ENCODE peak calls at places on chromosomes 12 and 14, in six cellular contexts. One of them, this sample, is unnamed.

GRCh38 chr14:33432407-33433023 is 493.8 kb downstream of the NPAS3 start:
- DNase-seq in CD4-positive, alpha-beta T cell: no peak
- DNase-seq in CD8-positive, alpha-beta T cell: no peak
- DNase-seq in AG10803: peak
- DNase-seq in uterus: no peak
- DNase-seq in endothelial cell: peak
- DNase-seq in this sample: no peak

GRCh38 chr12:101859664-101860607 is 17.4 kb upstream of the DRAM1 start:
- DNase-seq in CD4-positive, alpha-beta T cell: no peak
- DNase-seq in CD8-positive, alpha-beta T cell: no peak
- DNase-seq in AG10803: peak
- DNase-seq in uterus: no peak
- DNase-seq in endothelial cell: no peak
- DNase-seq in this sample: no peak

GRCh38 chr12:12606793-12607589 is 4.7 kb upstream of the CREBL2 start:
- DNase-seq in CD4-positive, alpha-beta T cell: no peak
- DNase-seq in CD8-positive, alpha-beta T cell: no peak
- DNase-seq in AG10803: peak
- DNase-seq in uterus: no peak
- DNase-seq in endothelial cell: no peak
- DNase-seq in this sample: no peak

GRCh38 chr12:40622246-40622838 is 69.9 kb upstream of the CNTN1 start:
- DNase-seq in CD4-positive, alpha-beta T cell: no peak
- DNase-seq in CD8-positive, alpha-beta T cell: no peak
- DNase-seq in AG10803: peak
- DNase-seq in uterus: peak
- DNase-seq in endothelial cell: peak
- DNase-seq in this sample: peak

GRCh38 chr12:116955382-116956021 is 44.8 kb downstream of the FBXW8 start:
- DNase-seq in CD4-positive, alpha-beta T cell: no peak
- DNase-seq in CD8-positive, alpha-beta T cell: no peak
- DNase-seq in AG10803: no peak
- DNase-seq in uterus: no peak
- DNase-seq in endothelial cell: no peak
- DNase-seq in this sample: no peak

GRCh38 chr12:11812558-11813421 is 163.3 kb downstream of the ETV6 start:
- DNase-seq in CD4-positive, alpha-beta T cell: no peak
- DNase-seq in CD8-positive, alpha-beta T cell: peak
- DNase-seq in AG10803: peak
- DNase-seq in uterus: no peak
- DNase-seq in endothelial cell: peak
- DNase-seq in this sample: peak

GRCh38 chr12:96445743-96446655 is 43.4 kb upstream of the CFAP54 start:
- DNase-seq in CD4-positive, alpha-beta T cell: no peak
- DNase-seq in CD8-positive, alpha-beta T cell: peak
- DNase-seq in AG10803: peak
- DNase-seq in uterus: no peak
- DNase-seq in endothelial cell: peak
- DNase-seq in this sample: no peak

GRCh38 chr12:100675432-100675831 is 101.9 kb downstream of the GAS2L3 start:
- DNase-seq in CD4-positive, alpha-beta T cell: no peak
- DNase-seq in CD8-positive, alpha-beta T cell: no peak
- DNase-seq in AG10803: peak
- DNase-seq in uterus: no peak
- DNase-seq in endothelial cell: no peak
- DNase-seq in this sample: no peak

GRCh38 chr12:72346331-72346944 is 74.3 kb downstream of the TRHDE start:
- DNase-seq in CD4-positive, alpha-beta T cell: no peak
- DNase-seq in CD8-positive, alpha-beta T cell: no peak
- DNase-seq in AG10803: peak
- DNase-seq in uterus: peak
- DNase-seq in endothelial cell: peak
- DNase-seq in this sample: peak

GRCh38 chr12:104457746-104458644 is 1.2 kb downstream of the CHST11 start:
- DNase-seq in CD4-positive, alpha-beta T cell: peak
- DNase-seq in CD8-positive, alpha-beta T cell: peak
- DNase-seq in AG10803: peak
- DNase-seq in uterus: peak
- DNase-seq in endothelial cell: peak
- DNase-seq in this sample: peak

GRCh38 chr14:52068741-52069616 is at the start of gene NID2:
- DNase-seq in CD4-positive, alpha-beta T cell: no peak
- DNase-seq in CD8-positive, alpha-beta T cell: peak
- DNase-seq in AG10803: peak
- DNase-seq in uterus: peak
- DNase-seq in endothelial cell: peak
- DNase-seq in this sample: peak

GRCh38 chr12:50411051-50411660 is 10.5 kb downstream of the LARP4 start:
- DNase-seq in CD4-positive, alpha-beta T cell: no peak
- DNase-seq in CD8-positive, alpha-beta T cell: no peak
- DNase-seq in AG10803: peak
- DNase-seq in uterus: no peak
- DNase-seq in endothelial cell: no peak
- DNase-seq in this sample: no peak

GRCh38 chr14:60723218-60724079 is 702 bp downstream of the SIX4 start:
- DNase-seq in CD4-positive, alpha-beta T cell: peak
- DNase-seq in CD8-positive, alpha-beta T cell: peak
- DNase-seq in AG10803: peak
- DNase-seq in uterus: peak
- DNase-seq in endothelial cell: peak
- DNase-seq in this sample: peak

GRCh38 chr12:61739925-61740324 is 520.3 kb upstream of the USP15 start:
- DNase-seq in CD4-positive, alpha-beta T cell: no peak
- DNase-seq in CD8-positive, alpha-beta T cell: no peak
- DNase-seq in AG10803: no peak
- DNase-seq in uterus: no peak
- DNase-seq in endothelial cell: no peak
- DNase-seq in this sample: no peak

GRCh38 chr12:109617496-109617895 is 43.9 kb downstream of the MVK start:
- DNase-seq in CD4-positive, alpha-beta T cell: no peak
- DNase-seq in CD8-positive, alpha-beta T cell: no peak
- DNase-seq in AG10803: no peak
- DNase-seq in uterus: no peak
- DNase-seq in endothelial cell: no peak
- DNase-seq in this sample: no peak

GRCh38 chr12:26691234-26691970 is 141.6 kb downstream of the ITPR2 start:
- DNase-seq in CD4-positive, alpha-beta T cell: no peak
- DNase-seq in CD8-positive, alpha-beta T cell: no peak
- DNase-seq in AG10803: peak
- DNase-seq in uterus: peak
- DNase-seq in endothelial cell: no peak
- DNase-seq in this sample: no peak

GRCh38 chr12:2813573-2814185 is 1.2 kb downstream of the ITFG2 start:
- DNase-seq in CD4-positive, alpha-beta T cell: no peak
- DNase-seq in CD8-positive, alpha-beta T cell: no peak
- DNase-seq in AG10803: peak
- DNase-seq in uterus: no peak
- DNase-seq in endothelial cell: peak
- DNase-seq in this sample: no peak

GRCh38 chr14:49895480-49895879 is 2.6 kb downstream of the ARF6 start:
- DNase-seq in CD4-positive, alpha-beta T cell: no peak
- DNase-seq in CD8-positive, alpha-beta T cell: no peak
- DNase-seq in AG10803: no peak
- DNase-seq in uterus: no peak
- DNase-seq in endothelial cell: no peak
- DNase-seq in this sample: no peak

GRCh38 chr14:49893309-49894213 is 679 bp downstream of the ARF6 start:
- DNase-seq in CD4-positive, alpha-beta T cell: peak
- DNase-seq in CD8-positive, alpha-beta T cell: peak
- DNase-seq in AG10803: peak
- DNase-seq in uterus: peak
- DNase-seq in endothelial cell: peak
- DNase-seq in this sample: peak

GRCh38 chr14:49892301-49892635 is 614 bp upstream of the ARF6 start:
- DNase-seq in CD4-positive, alpha-beta T cell: peak
- DNase-seq in CD8-positive, alpha-beta T cell: peak
- DNase-seq in AG10803: peak
- DNase-seq in uterus: no peak
- DNase-seq in endothelial cell: no peak
- DNase-seq in this sample: no peak

GRCh38 chr14:49896956-49897355 is 4.1 kb downstream of the ARF6 start:
- DNase-seq in CD4-positive, alpha-beta T cell: no peak
- DNase-seq in CD8-positive, alpha-beta T cell: no peak
- DNase-seq in AG10803: no peak
- DNase-seq in uterus: no peak
- DNase-seq in endothelial cell: no peak
- DNase-seq in this sample: no peak

DNA sequence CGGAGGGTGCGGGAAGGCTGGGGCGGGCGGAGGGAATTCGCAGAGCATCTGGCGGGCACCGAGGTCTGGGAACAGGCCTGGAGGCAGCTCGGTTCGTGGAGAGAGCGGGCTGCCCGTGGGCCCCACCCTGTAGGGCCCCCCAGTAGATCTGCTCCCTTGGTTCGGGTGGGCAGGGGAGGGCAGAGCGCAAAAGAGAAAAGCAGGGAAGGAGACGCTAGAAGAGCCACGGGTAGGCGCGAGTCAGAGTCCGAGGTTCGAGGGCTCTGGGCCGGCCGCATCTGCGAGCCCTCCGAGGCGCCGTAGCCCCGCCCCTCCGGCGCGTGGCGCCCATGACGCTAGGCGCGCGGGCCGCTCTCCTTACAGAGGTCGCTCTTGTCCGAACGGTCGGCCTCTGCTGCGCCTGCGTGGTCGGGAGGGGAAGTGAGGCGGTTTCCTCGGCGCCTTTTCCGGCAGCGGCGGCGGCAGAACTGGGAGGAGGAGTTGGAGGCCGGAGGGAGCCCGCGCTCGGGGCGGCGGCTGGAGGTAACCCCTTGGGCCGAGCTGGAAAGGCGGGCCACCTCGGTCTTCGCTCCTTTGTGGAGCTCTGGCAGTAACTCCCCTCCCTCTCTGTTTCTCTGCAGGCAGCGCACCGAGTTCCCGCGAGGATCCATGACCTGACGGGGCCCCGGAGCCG is at the start of gene ARF6:
- DNase-seq in CD4-positive, alpha-beta T cell: peak
- DNase-seq in CD8-positive, alpha-beta T cell: peak
- DNase-seq in AG10803: peak
- DNase-seq in uterus: peak
- DNase-seq in endothelial cell: peak
- DNase-seq in this sample: peak
- TF ChIP-seq CTCF in CD4-positive, alpha-beta T cell: no peak
- TF ChIP-seq CTCF in CD8-positive, alpha-beta T cell: no peak
- TF ChIP-seq CTCF in AG10803: no peak
- TF ChIP-seq CTCF in uterus: peak
- TF ChIP-seq CTCF in endothelial cell: no peak
- TF ChIP-seq CTCF in this sample: no peak

DNA sequence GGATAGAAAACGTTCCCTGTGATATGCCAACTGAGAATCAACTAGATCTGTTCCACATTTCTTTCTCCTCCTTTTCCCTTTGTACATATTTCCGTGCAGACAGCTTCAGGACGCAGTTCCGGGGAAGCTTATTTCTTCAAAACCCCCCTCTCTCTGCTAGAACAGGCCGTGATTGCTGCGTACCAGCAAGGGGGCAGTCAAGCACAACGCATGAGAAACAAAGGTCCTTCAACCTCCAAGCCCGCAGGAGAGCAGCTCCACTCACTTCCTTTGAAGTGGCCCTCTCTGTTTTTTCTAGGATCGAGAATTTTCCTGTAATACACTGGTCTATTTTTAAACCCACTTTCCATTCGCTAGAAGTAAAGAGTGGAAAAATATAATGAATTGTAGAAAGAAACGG is 80.8 kb downstream of the ZNF664 start:
- DNase-seq in CD4-positive, alpha-beta T cell: no peak
- DNase-seq in CD8-positive, alpha-beta T cell: no peak
- DNase-seq in AG10803: peak
- DNase-seq in uterus: peak
- DNase-seq in endothelial cell: peak
- DNase-seq in this sample: no peak
- TF ChIP-seq CTCF in CD4-positive, alpha-beta T cell: no peak
- TF ChIP-seq CTCF in CD8-positive, alpha-beta T cell: no peak
- TF ChIP-seq CTCF in AG10803: peak
- TF ChIP-seq CTCF in uterus: peak
- TF ChIP-seq CTCF in endothelial cell: peak
- TF ChIP-seq CTCF in this sample: peak

GRCh38 chr12:62800707-62801400 is 134.1 kb downstream of the PPM1H start:
- DNase-seq in CD4-positive, alpha-beta T cell: no peak
- DNase-seq in CD8-positive, alpha-beta T cell: no peak
- DNase-seq in AG10803: peak
- DNase-seq in uterus: no peak
- DNase-seq in endothelial cell: no peak
- DNase-seq in this sample: no peak

GRCh38 chr12:62802321-62802720 is 132.6 kb downstream of the PPM1H start:
- DNase-seq in CD4-positive, alpha-beta T cell: no peak
- DNase-seq in CD8-positive, alpha-beta T cell: no peak
- DNase-seq in AG10803: no peak
- DNase-seq in uterus: no peak
- DNase-seq in endothelial cell: no peak
- DNase-seq in this sample: no peak

GRCh38 chr12:62803756-62804155 is 131.2 kb downstream of the PPM1H start:
- DNase-seq in CD4-positive, alpha-beta T cell: no peak
- DNase-seq in CD8-positive, alpha-beta T cell: no peak
- DNase-seq in AG10803: no peak
- DNase-seq in uterus: no peak
- DNase-seq in endothelial cell: no peak
- DNase-seq in this sample: no peak

GRCh38 chr12:62801796-62802195 is 133.2 kb downstream of the PPM1H start:
- DNase-seq in CD4-positive, alpha-beta T cell: no peak
- DNase-seq in CD8-positive, alpha-beta T cell: no peak
- DNase-seq in AG10803: no peak
- DNase-seq in uterus: no peak
- DNase-seq in endothelial cell: no peak
- DNase-seq in this sample: no peak

DNA sequence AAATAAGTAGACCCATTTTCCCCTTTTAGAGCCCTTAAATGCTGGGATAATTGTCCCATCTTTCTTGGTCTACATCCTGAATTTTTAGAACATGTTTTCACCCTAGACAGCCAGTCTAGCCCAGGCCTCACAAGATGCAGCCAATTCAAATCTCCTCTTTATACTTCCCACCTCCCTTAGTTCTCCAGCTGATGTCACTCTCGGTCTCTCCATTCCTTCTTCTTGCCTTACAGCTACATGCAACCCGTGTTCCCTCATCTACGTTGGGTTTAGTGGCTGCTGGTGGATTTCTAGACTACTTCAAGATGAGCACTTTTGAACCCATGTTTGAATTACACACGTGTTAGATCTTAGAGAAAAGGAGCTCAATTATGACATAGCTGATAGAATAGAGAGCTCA is 132.0 kb downstream of the PPM1H start:
- DNase-seq in CD4-positive, alpha-beta T cell: no peak
- DNase-seq in CD8-positive, alpha-beta T cell: no peak
- DNase-seq in AG10803: peak
- DNase-seq in uterus: no peak
- DNase-seq in endothelial cell: no peak
- DNase-seq in this sample: no peak
- TF ChIP-seq CTCF in CD4-positive, alpha-beta T cell: no peak
- TF ChIP-seq CTCF in CD8-positive, alpha-beta T cell: no peak
- TF ChIP-seq CTCF in AG10803: peak
- TF ChIP-seq CTCF in uterus: no peak
- TF ChIP-seq CTCF in endothelial cell: no peak
- TF ChIP-seq CTCF in this sample: no peak

DNA sequence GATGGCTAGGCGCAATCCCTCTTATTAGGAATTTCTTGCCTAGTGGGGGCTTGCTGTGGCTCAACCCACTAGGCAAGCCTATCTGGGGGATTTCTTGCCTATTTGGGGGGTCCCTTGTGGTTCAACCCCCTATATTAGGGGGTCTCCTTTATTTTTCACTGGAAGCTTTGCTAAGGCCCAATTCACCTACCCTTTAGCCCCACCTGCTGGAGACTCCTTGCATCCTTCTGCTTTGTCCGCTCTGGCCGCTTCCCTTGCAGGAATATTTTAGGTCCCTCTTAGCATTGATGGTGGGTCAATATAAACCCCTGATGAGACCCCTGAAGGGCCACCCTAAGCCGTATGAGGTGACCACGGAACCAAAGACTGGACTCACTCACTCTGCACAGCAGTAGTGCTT is 1552.1 kb downstream of the AACS start:
- DNase-seq in CD4-positive, alpha-beta T cell: no peak
- DNase-seq in CD8-positive, alpha-beta T cell: no peak
- DNase-seq in AG10803: no peak
- DNase-seq in uterus: no peak
- DNase-seq in endothelial cell: no peak
- DNase-seq in this sample: no peak
- TF ChIP-seq CTCF in CD4-positive, alpha-beta T cell: no peak
- TF ChIP-seq CTCF in CD8-positive, alpha-beta T cell: no peak
- TF ChIP-seq CTCF in AG10803: peak
- TF ChIP-seq CTCF in uterus: no peak
- TF ChIP-seq CTCF in endothelial cell: no peak
- TF ChIP-seq CTCF in this sample: peak

This sample was measured in progenitor cell of endocrine pancreas.